ENCODE peak calls at places on chromosomes 12 and 14, in six cellular contexts. C, X, H, A, U and I are unnamed samples.

GRCh38 chr12:5688226-5688625 is 256.3 kb downstream of the NTF3 start:
- DNase-seq in C (no peak), X (no peak), H (no peak), A (no peak), U (no peak), I (no peak)

GRCh38 chr14:102652194-102652593 is 59.7 kb downstream of the RCOR1 start:
- DNase-seq in C (no peak), X (no peak), H (no peak), A (no peak), U (no peak), I (no peak)

GRCh38 chr14:61470261-61470953 is 149.0 kb downstream of the PRKCH start:
- DNase-seq in C (no peak), X (peak; percentile 30), H (peak; percentile 83), A (no peak), U (peak; percentile 38), I (peak; percentile 70)

GRCh38 chr12:101793401-101793800 is 37.4 kb downstream of the GNPTAB start:
- DNase-seq in C (no peak), X (no peak), H (no peak), A (no peak), U (no peak), I (no peak)

GRCh38 chr12:104578453-104578852 is 121.7 kb downstream of the CHST11 start:
- DNase-seq in C (no peak), X (no peak), H (peak; percentile 63), A (no peak), U (no peak), I (no peak)

GRCh38 chr14:39491134-39491541 is 58.9 kb upstream of the FBXO33 start:
- DNase-seq in C (no peak), X (no peak), H (peak; percentile 35), A (no peak), U (no peak), I (peak; percentile 50)

GRCh38 chr12:83827860-83828259 is 1084.7 kb downstream of the SLC6A15 start:
- DNase-seq in C (no peak), X (no peak), H (peak; percentile 10), A (no peak), U (peak; percentile 25), I (peak; percentile 10)

GRCh38 chr12:101299931-101300330 is 20.0 kb downstream of the UTP20 start:
- DNase-seq in C (no peak), X (no peak), H (peak; percentile 7), A (no peak), U (no peak), I (no peak)

GRCh38 chr14:46487582-46488350 is 163.8 kb downstream of the RPL10L start:
- DNase-seq in C (no peak), X (no peak), H (no peak), A (no peak), U (no peak), I (no peak)

GRCh38 chr14:99630202-99630601 is 14.7 kb upstream of the HHIPL1 start:
- DNase-seq in C (no peak), X (no peak), H (peak; percentile 28), A (no peak), U (no peak), I (no peak)

GRCh38 chr12:131380961-131381705 is 329.8 kb upstream of the SFSWAP start:
- DNase-seq in C (no peak), X (no peak), H (no peak), A (no peak), U (no peak), I (no peak)

GRCh38 chr14:50303744-50304471 is 8.1 kb downstream of the L2HGDH start:
- DNase-seq in C (no peak), X (no peak), H (no peak), A (no peak), U (no peak), I (peak; percentile 88)

GRCh38 chr14:89613260-89614008 is 196.4 kb upstream of the FOXN3 start:
- DNase-seq in C (no peak), X (no peak), H (no peak), A (no peak), U (no peak), I (no peak)

GRCh38 chr12:40735551-40736230 is 43.5 kb downstream of the CNTN1 start:
- DNase-seq in C (no peak), X (no peak), H (no peak), A (no peak), U (peak; percentile 14), I (no peak)

GRCh38 chr12:20274008-20274407 is 94.3 kb upstream of the PDE3A start:
- DNase-seq in C (no peak), X (no peak), H (no peak), A (no peak), U (no peak), I (no peak)

GRCh38 chr14:72061718-72062117 is 129.5 kb downstream of the RGS6 start:
- DNase-seq in C (no peak), X (no peak), H (no peak), A (no peak), U (no peak), I (no peak)

GRCh38 chr12:62530596-62530995 is 64.0 kb downstream of the MON2 start:
- DNase-seq in C (no peak), X (no peak), H (no peak), A (no peak), U (no peak), I (no peak)

GRCh38 chr14:63777024-63777423 is 49.2 kb upstream of the SGPP1 start:
- DNase-seq in C (no peak), X (no peak), H (peak; percentile 8), A (no peak), U (no peak), I (no peak)

GRCh38 chr12:89179983-89180382 is 172.3 kb downstream of the DUSP6 start:
- DNase-seq in C (no peak), X (peak; percentile 70), H (peak; percentile 82), A (no peak), U (no peak), I (peak; percentile 74)

GRCh38 chr14:94924189-94924588 is 154.3 kb upstream of the GSC start:
- DNase-seq in C (no peak), X (no peak), H (no peak), A (no peak), U (no peak), I (no peak)

GRCh38 chr12:104448475-104448874 is 8.3 kb upstream of the CHST11 start:
- DNase-seq in C (no peak), X (no peak), H (no peak), A (no peak), U (no peak), I (no peak)

GRCh38 chr12:124917841-124918621 is 3.6 kb upstream of the UBC start:
- DNase-seq in C (peak; percentile 41), X (no peak), H (no peak), A (no peak), U (no peak), I (no peak)

GRCh38 chr12:80565276-80565675 is 121.2 kb downstream of the PTPRQ start:
- DNase-seq in C (no peak), X (no peak), H (no peak), A (no peak), U (no peak), I (no peak)

GRCh38 chr12:133061954-133062353 is 18.8 kb upstream of the ZNF140 start:
- DNase-seq in C (no peak), X (no peak), H (no peak), A (no peak), U (no peak), I (no peak)

GRCh38 chr14:57492859-57493258 is 798 bp downstream of the CCDC198 start:
- DNase-seq in C (no peak), X (no peak), H (peak; percentile 37), A (no peak), U (no peak), I (no peak)

GRCh38 chr14:99575043-99576023 is 28.7 kb downstream of the CCDC85C start:
- DNase-seq in C (no peak), X (no peak), H (peak; percentile 81), A (no peak), U (no peak), I (peak; percentile 24)

GRCh38 chr12:124520258-124520657 is 47.2 kb downstream of the NCOR2 start:
- DNase-seq in C (no peak), X (peak; percentile 65), H (peak; percentile 76), A (no peak), U (no peak), I (no peak)

GRCh38 chr14:51638071-51638944 is 13.4 kb upstream of the FRMD6 start:
- DNase-seq in C (no peak), X (peak; percentile 38), H (peak; percentile 76), A (no peak), U (no peak), I (no peak)